ENCODE peak calls at places on chromosomes 6 and 20, in four cellular contexts. Z is mesenchymal stem cell, F is IMR-90, W is H9. H is an unnamed sample.

GRCh38 chr6:37618916-37619605 is 78.6 kb downstream of the MDGA1 start:
- DNase-seq in Z (no peak), F (no peak), W (no peak), H (peak)

GRCh38 chr6:161215193-161215592 is 58.7 kb downstream of the AGPAT4 start:
- DNase-seq in Z (peak), F (peak), W (no peak), H (no peak)

GRCh38 chr6:76852776-76853175 is 610.5 kb downstream of the HTR1B start:
- DNase-seq in Z (peak), F (peak), W (no peak), H (no peak)

GRCh38 chr6:150535818-150536220 is 63.9 kb upstream of the PLEKHG1 start:
- DNase-seq in Z (no peak), F (no peak), W (no peak), H (no peak)

GRCh38 chr6:117512056-117512828 is 29.8 kb downstream of the DCBLD1 start:
- DNase-seq in Z (no peak), F (no peak), W (no peak), H (no peak)

GRCh38 chr6:137827977-137828815 is 38.9 kb upstream of the TNFAIP3 start:
- DNase-seq in Z (no peak), F (no peak), W (no peak), H (no peak)

GRCh38 chr6:157486632-157487031 is 105.6 kb downstream of the ZDHHC14 start:
- DNase-seq in Z (no peak), F (no peak), W (no peak), H (no peak)

GRCh38 chr20:13877789-13878188 is 93.0 kb downstream of the NDUFAF5 start:
- DNase-seq in Z (no peak), F (no peak), W (no peak), H (no peak)

GRCh38 chr6:70797625-70798024 is 129.9 kb downstream of the SMAP1 start:
- DNase-seq in Z (no peak), F (no peak), W (no peak), H (no peak)

GRCh38 chr6:101230866-101231265 is 162.6 kb upstream of the GRIK2 start:
- DNase-seq in Z (no peak), F (no peak), W (no peak), H (no peak)

GRCh38 chr6:127190552-127190951 is 72.1 kb downstream of the RSPO3 start:
- DNase-seq in Z (peak), F (peak), W (no peak), H (no peak)

GRCh38 chr6:135937126-135937525 is 85.6 kb downstream of the PDE7B start:
- DNase-seq in Z (no peak), F (no peak), W (no peak), H (no peak)

GRCh38 chr6:88722691-88723090 is 240.7 kb downstream of the RNGTT start:
- DNase-seq in Z (peak), F (peak), W (no peak), H (no peak)

GRCh38 chr6:33187809-33188208 is 4.5 kb downstream of the COL11A2 start:
- DNase-seq in Z (no peak), F (no peak), W (no peak), H (no peak)

GRCh38 chr6:33189625-33190024 is 2.6 kb downstream of the COL11A2 start:
- DNase-seq in Z (no peak), F (no peak), W (no peak), H (no peak)

GRCh38 chr6:33191383-33192104 is 723 bp downstream of the COL11A2 start:
- DNase-seq in Z (no peak), F (no peak), W (no peak), H (no peak)

GRCh38 chr6:33190504-33191107 is 1.7 kb downstream of the COL11A2 start:
- DNase-seq in Z (no peak), F (no peak), W (no peak), H (no peak)

GRCh38 chr6:33189164-33189563 is 3.1 kb downstream of the COL11A2 start:
- DNase-seq in Z (no peak), F (no peak), W (no peak), H (no peak)
- H2BK15ac ChIP-seq in Z (peak), F (no peak), W (no peak), H (peak)

GRCh38 chr20:37868998-37869861 is 33.7 kb upstream of the VSTM2L start:
- DNase-seq in Z (no peak), F (no peak), W (no peak), H (no peak)

GRCh38 chr20:37872161-37872560 is 30.8 kb upstream of the VSTM2L start:
- DNase-seq in Z (no peak), F (no peak), W (no peak), H (no peak)

GRCh38 chr20:37867289-37868195 is 35.4 kb upstream of the VSTM2L start:
- DNase-seq in Z (peak), F (no peak), W (no peak), H (no peak)

GRCh38 chr20:37871751-37872150 is 31.2 kb upstream of the VSTM2L start:
- DNase-seq in Z (no peak), F (no peak), W (no peak), H (no peak)

DNA sequence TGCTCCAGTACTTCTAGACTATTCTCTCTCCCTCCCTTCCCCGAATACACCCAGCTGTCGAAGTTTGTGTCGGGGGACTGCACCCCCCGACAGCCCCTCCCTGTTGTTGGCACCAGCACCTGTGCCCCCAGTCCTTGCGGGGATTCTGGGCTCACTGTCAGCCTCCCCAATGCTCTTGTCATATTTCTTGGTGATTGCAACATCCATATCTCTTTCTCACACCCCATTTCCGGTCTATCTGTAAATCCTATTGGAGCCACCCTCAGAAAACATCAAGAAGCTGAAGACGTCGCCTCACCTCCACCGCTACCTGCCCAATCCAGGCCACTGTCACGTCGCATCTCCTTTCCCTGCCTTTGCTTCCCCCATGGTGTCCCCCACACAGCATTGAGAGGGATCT is 32.6 kb upstream of the VSTM2L start:
- DNase-seq in Z (no peak), F (no peak), W (no peak), H (no peak)
- H2BK15ac ChIP-seq in Z (no peak), F (no peak), W (no peak), H (no peak)

DNA sequence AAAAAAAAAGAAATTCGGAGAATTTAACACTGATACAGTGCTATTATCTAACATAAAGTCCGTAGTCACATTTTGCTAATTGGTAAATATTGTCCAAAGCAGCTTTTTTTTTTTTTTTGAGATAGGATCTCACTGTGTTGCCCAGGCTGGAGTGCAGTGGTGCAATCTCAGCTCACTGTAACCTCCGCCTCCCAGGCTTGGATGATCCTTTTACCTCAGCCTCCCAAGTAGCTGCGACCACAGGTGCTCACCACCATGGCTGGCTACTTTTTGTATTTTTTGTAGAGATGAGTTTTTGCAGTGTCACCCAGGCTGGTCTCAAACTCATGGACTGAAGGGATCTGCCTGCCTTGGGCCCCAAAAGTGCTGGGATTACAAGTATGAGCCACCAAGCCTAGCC is 15.9 kb downstream of the MTO1 start:
- DNase-seq in Z (no peak), F (no peak), W (no peak), H (no peak)
- H2BK15ac ChIP-seq in Z (no peak), F (no peak), W (no peak), H (no peak)

DNA sequence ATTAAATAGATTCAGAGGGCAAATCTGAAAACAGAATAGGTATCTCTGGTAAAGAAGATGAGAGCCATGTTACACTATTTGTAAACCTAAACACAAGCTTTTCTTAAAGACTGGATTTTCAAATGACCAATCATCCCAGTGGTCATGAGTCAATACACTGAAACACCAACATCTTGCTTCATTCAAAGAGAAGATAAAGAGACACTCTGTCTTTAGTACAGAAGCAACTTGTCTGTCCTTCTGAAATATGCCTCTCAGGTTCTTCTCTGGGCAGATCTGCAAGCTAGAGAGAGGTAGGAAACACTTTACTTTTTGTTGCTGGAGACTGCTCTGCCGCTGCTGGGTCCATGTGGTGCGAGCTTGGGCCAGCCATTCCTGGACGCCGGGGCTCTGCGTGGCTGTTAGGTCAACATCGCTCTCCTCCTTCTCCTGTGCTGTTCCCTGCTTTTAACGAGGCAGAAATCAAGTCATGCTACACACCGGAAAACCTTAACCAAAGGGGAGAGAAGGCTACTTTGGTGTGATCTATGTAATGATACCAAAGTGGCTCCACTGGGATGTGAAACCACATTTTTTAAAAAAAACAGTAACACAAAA is 368.2 kb downstream of the SYNE1 start:
- DNase-seq in Z (peak), F (peak), W (no peak), H (no peak)
- H2BK15ac ChIP-seq in Z (no peak), F (no peak), W (no peak), H (no peak)

GRCh38 chr6:13485303-13485702 is 2.1 kb downstream of the GFOD1 start:
- DNase-seq in Z (no peak), F (no peak), W (no peak), H (no peak)
- H2BK15ac ChIP-seq in Z (no peak), F (no peak), W (no peak), H (no peak)

DNA sequence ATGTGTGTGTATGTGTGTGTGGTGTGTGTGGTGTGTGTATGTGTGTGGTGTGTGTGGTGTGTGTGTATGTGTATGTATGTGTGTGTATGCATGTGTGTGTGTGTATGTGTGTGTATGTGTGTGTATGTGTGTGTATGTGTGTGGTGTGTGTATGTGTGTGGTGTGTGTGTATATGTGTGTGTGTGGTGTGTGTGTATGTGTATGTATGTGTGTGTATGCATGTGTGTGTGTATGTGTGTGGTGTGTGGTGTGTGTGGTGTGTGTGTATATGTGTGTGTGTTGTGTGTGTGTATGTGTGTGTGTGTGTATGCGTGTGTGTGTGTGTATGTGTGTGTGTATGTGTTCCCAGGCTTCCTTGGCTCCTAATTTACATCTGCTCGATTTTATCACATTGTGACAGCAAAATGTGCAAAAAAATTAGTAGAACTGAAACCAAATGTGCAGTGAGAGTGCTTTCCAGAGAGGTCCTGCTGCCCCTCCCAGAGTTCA is 234.5 kb downstream of the BMP7 start:
- DNase-seq in Z (peak), F (no peak), W (no peak), H (no peak)
- H2BK15ac ChIP-seq in Z (peak), F (no peak), W (no peak), H (no peak)

GRCh38 chr20:21172626-21173025 is 46.7 kb downstream of the KIZ start:
- DNase-seq in Z (no peak), F (no peak), W (no peak), H (no peak)
- H2BK15ac ChIP-seq in Z (no peak), F (no peak), W (no peak), H (no peak)

GRCh38 chr6:148972481-148972880 is 225.7 kb downstream of the UST start:
- DNase-seq in Z (peak), F (no peak), W (peak), H (no peak)

GRCh38 chr6:148968636-148969270 is 221.9 kb downstream of the UST start:
- DNase-seq in Z (peak), F (peak), W (no peak), H (no peak)

GRCh38 chr6:148969271-148969666 is 222.4 kb downstream of the UST start:
- DNase-seq in Z (no peak), F (no peak), W (no peak), H (no peak)

GRCh38 chr6:148969679-148970078 is 222.8 kb downstream of the UST start:
- DNase-seq in Z (peak), F (peak), W (no peak), H (no peak)

GRCh38 chr6:148971027-148971927 is 224.4 kb downstream of the UST start:
- DNase-seq in Z (peak), F (peak), W (no peak), H (no peak)
- H2BK15ac ChIP-seq in Z (no peak), F (peak), W (no peak), H (no peak)

GRCh38 chr6:27135087-27135657 is 112.3 kb upstream of the PRSS16 start:
- DNase-seq in Z (no peak), F (no peak), W (no peak), H (no peak)
- H2BK15ac ChIP-seq in Z (no peak), F (no peak), W (no peak), H (no peak)

H was measured in neuronal stem cell.